ENCODE peak calls at places on chromosomes 16 and 17, in nine cellular contexts. One of them, this sample, is unnamed.

GRCh38 chr16:1989209-1989825 is 453 bp upstream of the SYNGR3 start:
- DNase-seq in posterior cingulate gyrus: no peak
- DNase-seq in T-cell: no peak
- DNase-seq in mucosa of descending colon: no peak
- DNase-seq in CD8-positive, alpha-beta T cell: no peak
- DNase-seq in tibial artery: no peak
- DNase-seq in stimulated activated CD4-positive, alpha-beta T cell treated with anti-CD3 and anti-CD28 coated beads, TNF-alpha, amount 100 ng/mL, for 24 hours: no peak
- DNase-seq in astrocyte of the spinal cord: no peak
- DNase-seq in globus pallidus: no peak
- DNase-seq in this sample: no peak

GRCh38 chr17:17058304-17058703 is 16.0 kb downstream of the MPRIP start:
- DNase-seq in globus pallidus: no peak
- DNase-seq in CD8-positive, alpha-beta T cell: no peak
- DNase-seq in T-cell: no peak
- DNase-seq in tibial artery: peak
- DNase-seq in posterior cingulate gyrus: no peak
- DNase-seq in stimulated activated CD4-positive, alpha-beta T cell treated with anti-CD3 and anti-CD28 coated beads, TNF-alpha, amount 100 ng/mL, for 24 hours: no peak
- DNase-seq in mucosa of descending colon: no peak
- DNase-seq in astrocyte of the spinal cord: no peak
- DNase-seq in this sample: no peak

GRCh38 chr17:74354123-74354522 is 7.5 kb downstream of the BTBD17 start:
- DNase-seq in globus pallidus: no peak
- DNase-seq in posterior cingulate gyrus: no peak
- DNase-seq in mucosa of descending colon: peak
- DNase-seq in CD8-positive, alpha-beta T cell: peak
- DNase-seq in tibial artery: peak
- DNase-seq in astrocyte of the spinal cord: no peak
- DNase-seq in stimulated activated CD4-positive, alpha-beta T cell treated with anti-CD3 and anti-CD28 coated beads, TNF-alpha, amount 100 ng/mL, for 24 hours: peak
- DNase-seq in T-cell: peak
- DNase-seq in this sample: peak

GRCh38 chr16:56793504-56793903 is 63.6 kb downstream of the NUP93 start:
- DNase-seq in globus pallidus: no peak
- DNase-seq in T-cell: no peak
- DNase-seq in tibial artery: no peak
- DNase-seq in stimulated activated CD4-positive, alpha-beta T cell treated with anti-CD3 and anti-CD28 coated beads, TNF-alpha, amount 100 ng/mL, for 24 hours: no peak
- DNase-seq in CD8-positive, alpha-beta T cell: no peak
- DNase-seq in mucosa of descending colon: no peak
- DNase-seq in astrocyte of the spinal cord: peak
- DNase-seq in posterior cingulate gyrus: no peak
- DNase-seq in this sample: no peak

GRCh38 chr17:79325707-79326106 is 251.1 kb downstream of the ENGASE start:
- DNase-seq in tibial artery: no peak
- DNase-seq in posterior cingulate gyrus: no peak
- DNase-seq in globus pallidus: no peak
- DNase-seq in T-cell: no peak
- DNase-seq in stimulated activated CD4-positive, alpha-beta T cell treated with anti-CD3 and anti-CD28 coated beads, TNF-alpha, amount 100 ng/mL, for 24 hours: no peak
- DNase-seq in CD8-positive, alpha-beta T cell: no peak
- DNase-seq in mucosa of descending colon: no peak
- DNase-seq in astrocyte of the spinal cord: no peak
- DNase-seq in this sample: no peak

GRCh38 chr17:65078441-65079160 is 22.1 kb upstream of the GNA13 start:
- DNase-seq in CD8-positive, alpha-beta T cell: no peak
- DNase-seq in T-cell: no peak
- DNase-seq in stimulated activated CD4-positive, alpha-beta T cell treated with anti-CD3 and anti-CD28 coated beads, TNF-alpha, amount 100 ng/mL, for 24 hours: no peak
- DNase-seq in mucosa of descending colon: no peak
- DNase-seq in posterior cingulate gyrus: no peak
- DNase-seq in astrocyte of the spinal cord: peak
- DNase-seq in tibial artery: no peak
- DNase-seq in globus pallidus: no peak
- DNase-seq in this sample: no peak

GRCh38 chr17:50204431-50204830 is 3.0 kb upstream of the COL1A1 start:
- DNase-seq in astrocyte of the spinal cord: no peak
- DNase-seq in mucosa of descending colon: no peak
- DNase-seq in stimulated activated CD4-positive, alpha-beta T cell treated with anti-CD3 and anti-CD28 coated beads, TNF-alpha, amount 100 ng/mL, for 24 hours: no peak
- DNase-seq in T-cell: no peak
- DNase-seq in tibial artery: peak
- DNase-seq in CD8-positive, alpha-beta T cell: no peak
- DNase-seq in posterior cingulate gyrus: no peak
- DNase-seq in globus pallidus: no peak
- DNase-seq in this sample: no peak

GRCh38 chr16:66467611-66468010 is 40.5 kb downstream of the BEAN1 start:
- DNase-seq in T-cell: no peak
- DNase-seq in stimulated activated CD4-positive, alpha-beta T cell treated with anti-CD3 and anti-CD28 coated beads, TNF-alpha, amount 100 ng/mL, for 24 hours: no peak
- DNase-seq in tibial artery: no peak
- DNase-seq in globus pallidus: no peak
- DNase-seq in CD8-positive, alpha-beta T cell: no peak
- DNase-seq in mucosa of descending colon: no peak
- DNase-seq in astrocyte of the spinal cord: no peak
- DNase-seq in posterior cingulate gyrus: no peak
- DNase-seq in this sample: no peak

GRCh38 chr16:11757671-11758545 is 15.3 kb upstream of the TXNDC11 start:
- DNase-seq in T-cell: no peak
- DNase-seq in CD8-positive, alpha-beta T cell: no peak
- DNase-seq in mucosa of descending colon: no peak
- DNase-seq in astrocyte of the spinal cord: peak
- DNase-seq in tibial artery: no peak
- DNase-seq in posterior cingulate gyrus: no peak
- DNase-seq in stimulated activated CD4-positive, alpha-beta T cell treated with anti-CD3 and anti-CD28 coated beads, TNF-alpha, amount 100 ng/mL, for 24 hours: no peak
- DNase-seq in globus pallidus: no peak
- DNase-seq in this sample: no peak

GRCh38 chr16:1436731-1437355 is 6.0 kb downstream of the PERCC1 start:
- DNase-seq in tibial artery: no peak
- DNase-seq in stimulated activated CD4-positive, alpha-beta T cell treated with anti-CD3 and anti-CD28 coated beads, TNF-alpha, amount 100 ng/mL, for 24 hours: no peak
- DNase-seq in posterior cingulate gyrus: no peak
- DNase-seq in globus pallidus: no peak
- DNase-seq in mucosa of descending colon: no peak
- DNase-seq in T-cell: no peak
- DNase-seq in CD8-positive, alpha-beta T cell: no peak
- DNase-seq in astrocyte of the spinal cord: no peak
- DNase-seq in this sample: no peak

GRCh38 chr17:83154311-83155127 is 75.1 kb downstream of the METRNL start:
- DNase-seq in posterior cingulate gyrus: no peak
- DNase-seq in T-cell: no peak
- DNase-seq in CD8-positive, alpha-beta T cell: no peak
- DNase-seq in globus pallidus: no peak
- DNase-seq in tibial artery: no peak
- DNase-seq in astrocyte of the spinal cord: no peak
- DNase-seq in mucosa of descending colon: no peak
- DNase-seq in stimulated activated CD4-positive, alpha-beta T cell treated with anti-CD3 and anti-CD28 coated beads, TNF-alpha, amount 100 ng/mL, for 24 hours: no peak
- DNase-seq in this sample: no peak

GRCh38 chr16:85522842-85523601 is 90.1 kb upstream of the GSE1 start:
- DNase-seq in globus pallidus: no peak
- DNase-seq in tibial artery: peak
- DNase-seq in posterior cingulate gyrus: peak
- DNase-seq in stimulated activated CD4-positive, alpha-beta T cell treated with anti-CD3 and anti-CD28 coated beads, TNF-alpha, amount 100 ng/mL, for 24 hours: no peak
- DNase-seq in T-cell: no peak
- DNase-seq in astrocyte of the spinal cord: peak
- DNase-seq in mucosa of descending colon: peak
- DNase-seq in CD8-positive, alpha-beta T cell: no peak
- DNase-seq in this sample: no peak

GRCh38 chr17:5758651-5759050 is 174.3 kb upstream of the NLRP1 start:
- DNase-seq in globus pallidus: no peak
- DNase-seq in astrocyte of the spinal cord: peak
- DNase-seq in posterior cingulate gyrus: no peak
- DNase-seq in tibial artery: no peak
- DNase-seq in CD8-positive, alpha-beta T cell: no peak
- DNase-seq in stimulated activated CD4-positive, alpha-beta T cell treated with anti-CD3 and anti-CD28 coated beads, TNF-alpha, amount 100 ng/mL, for 24 hours: no peak
- DNase-seq in mucosa of descending colon: no peak
- DNase-seq in T-cell: no peak
- DNase-seq in this sample: no peak

GRCh38 chr17:68805609-68806008 is 149.6 kb downstream of the ABCA8 start:
- DNase-seq in globus pallidus: no peak
- DNase-seq in mucosa of descending colon: no peak
- DNase-seq in astrocyte of the spinal cord: no peak
- DNase-seq in CD8-positive, alpha-beta T cell: no peak
- DNase-seq in tibial artery: no peak
- DNase-seq in posterior cingulate gyrus: no peak
- DNase-seq in stimulated activated CD4-positive, alpha-beta T cell treated with anti-CD3 and anti-CD28 coated beads, TNF-alpha, amount 100 ng/mL, for 24 hours: no peak
- DNase-seq in T-cell: no peak
- DNase-seq in this sample: no peak

GRCh38 chr17:10737786-10738185 is 8.0 kb upstream of the TMEM220 start:
- DNase-seq in mucosa of descending colon: no peak
- DNase-seq in astrocyte of the spinal cord: no peak
- DNase-seq in CD8-positive, alpha-beta T cell: no peak
- DNase-seq in T-cell: no peak
- DNase-seq in globus pallidus: no peak
- DNase-seq in tibial artery: no peak
- DNase-seq in stimulated activated CD4-positive, alpha-beta T cell treated with anti-CD3 and anti-CD28 coated beads, TNF-alpha, amount 100 ng/mL, for 24 hours: no peak
- DNase-seq in posterior cingulate gyrus: no peak
- DNase-seq in this sample: no peak

GRCh38 chr17:75896360-75897075 is at the start of gene TRIM65:
- DNase-seq in CD8-positive, alpha-beta T cell: peak
- DNase-seq in stimulated activated CD4-positive, alpha-beta T cell treated with anti-CD3 and anti-CD28 coated beads, TNF-alpha, amount 100 ng/mL, for 24 hours: peak
- DNase-seq in posterior cingulate gyrus: peak
- DNase-seq in tibial artery: peak
- DNase-seq in T-cell: peak
- DNase-seq in globus pallidus: peak
- DNase-seq in mucosa of descending colon: peak
- DNase-seq in astrocyte of the spinal cord: peak
- DNase-seq in this sample: peak

GRCh38 chr17:33055746-33056145 is 64.1 kb downstream of the SPACA3 start:
- DNase-seq in posterior cingulate gyrus: no peak
- DNase-seq in T-cell: no peak
- DNase-seq in mucosa of descending colon: no peak
- DNase-seq in CD8-positive, alpha-beta T cell: no peak
- DNase-seq in astrocyte of the spinal cord: no peak
- DNase-seq in stimulated activated CD4-positive, alpha-beta T cell treated with anti-CD3 and anti-CD28 coated beads, TNF-alpha, amount 100 ng/mL, for 24 hours: no peak
- DNase-seq in globus pallidus: no peak
- DNase-seq in tibial artery: no peak
- DNase-seq in this sample: no peak

GRCh38 chr17:60464343-60464742 is 42.1 kb downstream of the CHCT1 start:
- DNase-seq in astrocyte of the spinal cord: no peak
- DNase-seq in tibial artery: no peak
- DNase-seq in posterior cingulate gyrus: no peak
- DNase-seq in stimulated activated CD4-positive, alpha-beta T cell treated with anti-CD3 and anti-CD28 coated beads, TNF-alpha, amount 100 ng/mL, for 24 hours: no peak
- DNase-seq in T-cell: no peak
- DNase-seq in mucosa of descending colon: no peak
- DNase-seq in CD8-positive, alpha-beta T cell: no peak
- DNase-seq in globus pallidus: no peak
- DNase-seq in this sample: no peak

GRCh38 chr17:49861150-49861884 is 13.4 kb upstream of the TAC4 start:
- DNase-seq in astrocyte of the spinal cord: peak
- DNase-seq in tibial artery: no peak
- DNase-seq in T-cell: peak
- DNase-seq in stimulated activated CD4-positive, alpha-beta T cell treated with anti-CD3 and anti-CD28 coated beads, TNF-alpha, amount 100 ng/mL, for 24 hours: peak
- DNase-seq in CD8-positive, alpha-beta T cell: peak
- DNase-seq in globus pallidus: no peak
- DNase-seq in posterior cingulate gyrus: no peak
- DNase-seq in mucosa of descending colon: no peak
- DNase-seq in this sample: peak

GRCh38 chr17:50102164-50102991 is 7.2 kb downstream of the PDK2 start:
- DNase-seq in T-cell: no peak
- DNase-seq in CD8-positive, alpha-beta T cell: no peak
- DNase-seq in stimulated activated CD4-positive, alpha-beta T cell treated with anti-CD3 and anti-CD28 coated beads, TNF-alpha, amount 100 ng/mL, for 24 hours: no peak
- DNase-seq in astrocyte of the spinal cord: no peak
- DNase-seq in posterior cingulate gyrus: no peak
- DNase-seq in globus pallidus: peak
- DNase-seq in mucosa of descending colon: peak
- DNase-seq in tibial artery: peak
- DNase-seq in this sample: no peak

GRCh38 chr17:28623696-28624095 is 9.7 kb upstream of the RSKR start:
- DNase-seq in CD8-positive, alpha-beta T cell: no peak
- DNase-seq in posterior cingulate gyrus: no peak
- DNase-seq in globus pallidus: no peak
- DNase-seq in T-cell: no peak
- DNase-seq in tibial artery: no peak
- DNase-seq in mucosa of descending colon: no peak
- DNase-seq in astrocyte of the spinal cord: no peak
- DNase-seq in stimulated activated CD4-positive, alpha-beta T cell treated with anti-CD3 and anti-CD28 coated beads, TNF-alpha, amount 100 ng/mL, for 24 hours: no peak
- DNase-seq in this sample: no peak

This sample was measured in T-helper 9 cell.